ENCODE peak calls at places on chromosomes 11 and 22, in nine cellular contexts. N is neural progenitor cell, O is GM23248, Y is GM23338, Q is OCI-LY7, F is PC-3, I is SK-N-SH, R is HCT116, U is hepatocyte. T is an unnamed sample.

GRCh38 chr11:116876656-116877055 is 39.2 kb upstream of the APOA1 start:
- DNase-seq in O (no peak), Q (no peak), F (no peak), Y (peak), R (no peak), N (no peak), U (no peak), I (no peak), T (no peak)

GRCh38 chr11:132466983-132467382 is 1065.3 kb downstream of the OPCML start:
- DNase-seq in I (no peak), O (no peak), N (peak), U (no peak), R (no peak), F (no peak), Y (no peak), Q (no peak), T (no peak)

GRCh38 chr22:29231971-29232959 is 26.6 kb downstream of the EMID1 start:
- DNase-seq in I (peak), N (no peak), U (peak), R (no peak), Y (no peak), O (no peak), F (no peak), Q (no peak), T (no peak)

GRCh38 chr11:46693597-46694012 is 6.8 kb downstream of the ARHGAP1 start:
- DNase-seq in U (peak), N (no peak), R (no peak), I (no peak), Q (no peak), O (peak), F (no peak), Y (no peak), T (no peak)

GRCh38 chr11:63745304-63746170 is 23.0 kb downstream of the ZFTA start:
- DNase-seq in R (no peak), Q (peak), U (peak), O (peak), N (no peak), Y (no peak), F (peak), I (no peak), T (no peak)

GRCh38 chr11:69234740-69235710 is 58.9 kb upstream of the MYEOV start:
- DNase-seq in N (no peak), O (no peak), F (no peak), Q (peak), Y (no peak), U (no peak), R (no peak), I (no peak), T (no peak)

GRCh38 chr11:61949169-61950034 is 749 bp upstream of the BEST1 start:
- DNase-seq in O (peak), N (peak), I (peak), U (peak), F (no peak), Y (peak), Q (peak), R (peak), T (peak)

GRCh38 chr22:50189184-50189848 is 3.6 kb downstream of the TRABD start:
- DNase-seq in O (no peak), F (no peak), R (no peak), U (no peak), N (no peak), Y (no peak), I (no peak), Q (peak), T (no peak)

GRCh38 chr11:117071344-117071787 is 26.9 kb downstream of the SIK3 start:
- DNase-seq in F (peak), U (peak), I (no peak), N (no peak), Q (no peak), Y (peak), R (no peak), O (no peak), T (no peak)

GRCh38 chr22:33652596-33652995 is 267.7 kb downstream of the LARGE1 start:
- DNase-seq in U (peak), O (peak), F (no peak), R (no peak), N (no peak), Q (no peak), I (no peak), Y (no peak), T (no peak)

GRCh38 chr11:5690736-5691135 is 1.1 kb downstream of the TRIM22 start:
- DNase-seq in F (no peak), Q (peak), U (no peak), R (no peak), Y (no peak), N (no peak), O (peak), I (no peak), T (no peak)

GRCh38 chr11:46212720-46213119 is 64.7 kb upstream of the CREB3L1 start:
- DNase-seq in O (no peak), F (peak), N (no peak), U (no peak), Q (no peak), Y (no peak), R (no peak), I (no peak), T (no peak)

GRCh38 chr11:14041040-14041439 is 78.5 kb downstream of the SPON1 start:
- DNase-seq in I (no peak), Q (peak), R (peak), N (peak), F (peak), U (no peak), Y (peak), O (no peak), T (no peak)

GRCh38 chr11:100872951-100873350 is 185.9 kb downstream of the ARHGAP42 start:
- DNase-seq in F (no peak), Q (no peak), N (no peak), O (peak), U (no peak), R (no peak), I (no peak), Y (no peak), T (no peak)

GRCh38 chr11:520428-521178 is 13.6 kb upstream of the RNH1 start:
- DNase-seq in N (peak), F (no peak), I (no peak), U (no peak), Y (no peak), R (no peak), O (no peak), Q (no peak), T (no peak)

GRCh38 chr11:59560290-59560701 is 49.0 kb downstream of the OR4D9 start:
- DNase-seq in R (peak), U (peak), Y (peak), N (peak), O (peak), I (peak), Q (peak), F (peak), T (peak)
- H2AFZ ChIP-seq in R (peak), U (peak), Y (peak), N (peak), O (peak), I (peak), Q (peak), F (peak), T (peak)

GRCh38 chr22:17748555-17749353 is 25.5 kb downstream of the BID start:
- DNase-seq in Y (peak), I (no peak), N (peak), R (no peak), F (no peak), U (peak), Q (no peak), O (no peak), T (no peak)
- TF ChIP-seq EZH2phosphoT487 in Y (no peak), I (no peak), N (no peak), R (no peak), F (no peak), U (no peak), Q (no peak), O (no peak), T (no peak)

DNA sequence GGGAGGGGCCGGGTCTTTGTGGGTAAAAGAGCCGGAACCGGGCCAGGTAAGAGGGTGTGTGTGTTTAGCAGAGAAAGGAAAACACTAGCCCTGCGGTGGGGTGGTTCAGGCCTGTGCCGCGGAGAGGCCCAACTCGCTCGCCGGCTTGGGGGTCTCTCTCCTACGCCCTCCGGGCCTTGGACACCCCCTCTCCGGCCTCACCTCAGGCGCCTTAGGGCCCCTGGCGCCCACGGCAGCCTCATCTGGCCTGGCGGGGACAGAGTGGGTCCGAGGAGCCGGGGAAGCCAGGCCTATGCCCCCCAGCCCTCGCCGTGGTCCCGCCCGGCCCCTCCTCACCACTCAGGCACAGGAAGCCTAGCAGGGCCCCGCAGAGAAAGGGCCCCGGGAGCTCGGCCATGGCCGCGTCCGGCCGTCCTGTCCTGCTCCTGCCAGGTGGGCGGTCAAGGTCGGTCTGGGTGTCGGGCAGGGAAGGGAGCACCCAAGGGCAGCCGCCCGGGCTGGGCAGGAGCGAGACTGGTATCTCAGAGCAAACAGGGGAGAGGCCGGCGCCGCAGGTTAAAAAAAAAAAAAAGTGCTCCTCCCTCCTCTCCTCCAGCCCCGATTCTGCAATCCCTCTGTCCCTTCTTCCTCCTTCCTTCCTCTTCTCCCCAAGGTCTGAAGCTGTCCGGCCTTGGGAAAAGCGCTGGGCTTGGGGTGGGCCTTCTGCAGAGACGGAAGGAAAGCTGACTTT is at the start of gene VSIG2:
- DNase-seq in O (no peak), Y (no peak), F (no peak), N (no peak), R (no peak), I (peak), U (no peak), Q (no peak), T (no peak)
- H2AFZ ChIP-seq in O (no peak), Y (peak), F (no peak), N (no peak), R (no peak), I (no peak), U (no peak), Q (peak), T (no peak)

GRCh38 chr11:92180226-92180625 is 44.4 kb upstream of the FAT3 start:
- DNase-seq in Y (no peak), N (no peak), I (no peak), R (no peak), O (no peak), U (no peak), Q (no peak), F (no peak), T (no peak)
- TF ChIP-seq EZH2phosphoT487 in Y (no peak), N (no peak), I (no peak), R (no peak), O (no peak), U (no peak), Q (no peak), F (no peak), T (no peak)

GRCh38 chr22:36028646-36029405 is at the start of gene RBFOX2:
- DNase-seq in O (peak), Y (peak), F (peak), Q (peak), R (peak), U (peak), I (peak), N (peak), T (peak)
- H2AFZ ChIP-seq in O (peak), Y (peak), F (peak), Q (peak), R (peak), U (peak), I (peak), N (peak), T (peak)

GRCh38 chr22:17135153-17135760 is 14.1 kb upstream of the TMEM121B start:
- DNase-seq in R (no peak), Y (no peak), F (no peak), Q (no peak), O (no peak), N (no peak), I (no peak), U (no peak), T (no peak)
- TF ChIP-seq EZH2phosphoT487 in R (no peak), Y (no peak), F (no peak), Q (no peak), O (no peak), N (no peak), I (no peak), U (no peak), T (no peak)

DNA sequence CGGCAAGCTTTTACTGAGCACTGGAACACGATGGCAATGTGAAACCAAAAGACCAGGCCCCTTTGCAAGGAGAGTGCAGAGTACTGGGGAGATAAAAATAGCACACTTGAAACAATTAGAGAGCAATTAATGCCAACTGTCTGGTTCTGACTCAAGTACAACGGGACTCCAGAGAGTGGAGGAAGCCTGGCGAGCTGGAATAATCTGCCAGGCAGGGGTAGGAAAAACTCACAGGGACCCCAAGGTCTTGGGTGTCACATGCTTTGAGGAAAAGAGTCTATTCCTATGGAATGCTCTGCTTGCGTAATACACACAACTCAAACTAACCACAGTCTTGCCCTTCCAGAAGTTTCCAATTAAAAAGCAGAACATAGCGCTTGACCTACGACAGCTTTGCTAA is 113.0 kb upstream of the CLMP start:
- DNase-seq in F (no peak), R (no peak), U (no peak), Q (no peak), N (no peak), Y (no peak), I (peak), O (peak), T (peak)
- H2AFZ ChIP-seq in F (no peak), R (no peak), U (no peak), Q (peak), N (no peak), Y (peak), I (peak), O (peak), T (peak)

GRCh38 chr22:36328635-36329216 is 59.0 kb downstream of the MYH9 start:
- DNase-seq in R (no peak), I (no peak), Q (peak), O (peak), Y (no peak), N (no peak), F (peak), U (peak), T (no peak)
- TF ChIP-seq EZH2phosphoT487 in R (no peak), I (no peak), Q (no peak), O (no peak), Y (no peak), N (no peak), F (no peak), U (no peak), T (no peak)